ENCODE peak calls at places on chromosomes 7 and 10, in seven cellular contexts. F is NCI-H1105, R is A549, K is cardiac fibroblast, M is osteoblast, P is H9, N is AG04450. E is an unnamed sample.

GRCh38 chr7:132609222-132609621 is 33.0 kb upstream of the PLXNA4 start:
- DNase-seq in F (no peak), R (no peak), K (no peak), M (no peak), P (no peak), N (no peak), E (no peak)

GRCh38 chr10:79046991-79047874 is 21.5 kb upstream of the ZMIZ1 start:
- DNase-seq in F (no peak), R (no peak), K (no peak), M (peak), P (no peak), N (no peak), E (no peak)

GRCh38 chr10:117969592-117969991 is 77.1 kb downstream of the RAB11FIP2 start:
- DNase-seq in F (no peak), R (no peak), K (no peak), M (no peak), P (no peak), N (no peak), E (no peak)

GRCh38 chr7:45482451-45482850 is 91.7 kb upstream of the ADCY1 start:
- DNase-seq in F (no peak), R (no peak), K (no peak), M (no peak), P (no peak), N (no peak), E (no peak)

GRCh38 chr7:123070702-123071286 is 75.3 kb upstream of the TAS2R16 start:
- DNase-seq in F (no peak), R (peak), K (peak), M (no peak), P (no peak), N (no peak), E (no peak)

GRCh38 chr7:16509829-16510228 is 16.8 kb upstream of the LRRC72 start:
- DNase-seq in F (no peak), R (no peak), K (no peak), M (peak), P (no peak), N (no peak), E (no peak)

GRCh38 chr10:10542368-10542961 is 475.2 kb upstream of the CELF2 start:
- DNase-seq in F (no peak), R (no peak), K (peak), M (no peak), P (no peak), N (no peak), E (no peak)

GRCh38 chr10:5512881-5513698 is 11.7 kb upstream of the CALML3 start:
- DNase-seq in F (no peak), R (no peak), K (no peak), M (peak), P (no peak), N (no peak), E (no peak)

GRCh38 chr10:43040482-43041256 is 36.2 kb upstream of the RET start:
- DNase-seq in F (no peak), R (no peak), K (no peak), M (peak), P (no peak), N (no peak), E (no peak)

GRCh38 chr7:88759956-88760515 is 536 bp downstream of the ZNF804B start:
- DNase-seq in F (no peak), R (no peak), K (no peak), M (no peak), P (no peak), N (no peak), E (no peak)

GRCh38 chr10:14554091-14554842 is 220.4 kb downstream of the FAM107B start:
- DNase-seq in F (no peak), R (no peak), K (no peak), M (no peak), P (no peak), N (no peak), E (peak)